ENCODE peak calls at places on chromosome X, in seven cellular contexts. One of them, this sample, is unnamed.

GRCh38 chrX:120457766-120458180 is 11.3 kb downstream of the LAMP2 start:
- DNase-seq in H1: no peak
- DNase-seq in GM12878: peak; percentile 12
- DNase-seq in HCT116: no peak
- DNase-seq in SK-N-SH: no peak
- DNase-seq in K562: peak; percentile 31
- DNase-seq in HepG2: no peak
- DNase-seq in this sample: no peak

GRCh38 chrX:43808231-43808630 is 74.0 kb downstream of the MAOB start:
- DNase-seq in H1: no peak
- DNase-seq in GM12878: no peak
- DNase-seq in HCT116: no peak
- DNase-seq in SK-N-SH: peak; percentile 8
- DNase-seq in K562: no peak
- DNase-seq in HepG2: no peak
- DNase-seq in this sample: no peak

GRCh38 chrX:11381464-11381863 is 88.3 kb downstream of the AMELX start:
- DNase-seq in H1: no peak
- DNase-seq in GM12878: peak; percentile 30
- DNase-seq in HCT116: peak; percentile 24
- DNase-seq in SK-N-SH: peak; percentile 20
- DNase-seq in K562: peak; percentile 84
- DNase-seq in HepG2: peak; percentile 25
- DNase-seq in this sample: peak; percentile 1

GRCh38 chrX:43963726-43964125 is 9.5 kb downstream of the NDP start:
- DNase-seq in H1: no peak
- DNase-seq in GM12878: no peak
- DNase-seq in HCT116: no peak
- DNase-seq in SK-N-SH: no peak
- DNase-seq in K562: no peak
- DNase-seq in HepG2: no peak
- DNase-seq in this sample: no peak

GRCh38 chrX:31209005-31209612 is 137.3 kb upstream of the FTHL17 start:
- DNase-seq in H1: no peak
- DNase-seq in GM12878: no peak
- DNase-seq in HCT116: no peak
- DNase-seq in SK-N-SH: no peak
- DNase-seq in K562: no peak
- DNase-seq in HepG2: no peak
- DNase-seq in this sample: no peak

GRCh38 chrX:38868941-38869378 is 67.7 kb downstream of the MID1IP1 start:
- DNase-seq in H1: no peak
- DNase-seq in GM12878: no peak
- DNase-seq in HCT116: no peak
- DNase-seq in SK-N-SH: no peak
- DNase-seq in K562: no peak
- DNase-seq in HepG2: no peak
- DNase-seq in this sample: no peak

GRCh38 chrX:71619193-71619592 is 882 bp upstream of the CXCR3 start:
- DNase-seq in H1: no peak
- DNase-seq in GM12878: no peak
- DNase-seq in HCT116: no peak
- DNase-seq in SK-N-SH: no peak
- DNase-seq in K562: no peak
- DNase-seq in HepG2: no peak
- DNase-seq in this sample: no peak

GRCh38 chrX:118448273-118448783 is 47.3 kb upstream of the DOCK11 start:
- DNase-seq in H1: no peak
- DNase-seq in GM12878: no peak
- DNase-seq in HCT116: no peak
- DNase-seq in SK-N-SH: no peak
- DNase-seq in K562: no peak
- DNase-seq in HepG2: no peak
- DNase-seq in this sample: no peak

GRCh38 chrX:118038614-118039365 is 77.8 kb downstream of the KLHL13 start:
- DNase-seq in H1: no peak
- DNase-seq in GM12878: no peak
- DNase-seq in HCT116: no peak
- DNase-seq in SK-N-SH: no peak
- DNase-seq in K562: no peak
- DNase-seq in HepG2: no peak
- DNase-seq in this sample: no peak

GRCh38 chrX:43860646-43861370 is 21.4 kb downstream of the MAOB start:
- DNase-seq in H1: no peak
- DNase-seq in GM12878: no peak
- DNase-seq in HCT116: peak; percentile 36
- DNase-seq in SK-N-SH: peak; percentile 20
- DNase-seq in K562: no peak
- DNase-seq in HepG2: peak; percentile 81
- DNase-seq in this sample: peak; percentile 81

GRCh38 chrX:44428989-44429627 is 85.6 kb upstream of the EFHC2 start:
- DNase-seq in H1: no peak
- DNase-seq in GM12878: no peak
- DNase-seq in HCT116: no peak
- DNase-seq in SK-N-SH: no peak
- DNase-seq in K562: peak; percentile 11
- DNase-seq in HepG2: peak; percentile 74
- DNase-seq in this sample: no peak

GRCh38 chrX:68599256-68600152 is 48.0 kb upstream of the STARD8 start:
- DNase-seq in H1: no peak
- DNase-seq in GM12878: no peak
- DNase-seq in HCT116: no peak
- DNase-seq in SK-N-SH: peak; percentile 15
- DNase-seq in K562: peak; percentile 29
- DNase-seq in HepG2: no peak
- DNase-seq in this sample: no peak

GRCh38 chrX:134734343-134735001 is 76.2 kb upstream of the PLAC1 start:
- DNase-seq in H1: no peak
- DNase-seq in GM12878: no peak
- DNase-seq in HCT116: no peak
- DNase-seq in SK-N-SH: peak; percentile 29
- DNase-seq in K562: no peak
- DNase-seq in HepG2: no peak
- DNase-seq in this sample: no peak

GRCh38 chrX:122475306-122475705 is 708.8 kb upstream of the GRIA3 start:
- DNase-seq in H1: no peak
- DNase-seq in GM12878: no peak
- DNase-seq in HCT116: no peak
- DNase-seq in SK-N-SH: no peak
- DNase-seq in K562: no peak
- DNase-seq in HepG2: no peak
- DNase-seq in this sample: no peak

DNA sequence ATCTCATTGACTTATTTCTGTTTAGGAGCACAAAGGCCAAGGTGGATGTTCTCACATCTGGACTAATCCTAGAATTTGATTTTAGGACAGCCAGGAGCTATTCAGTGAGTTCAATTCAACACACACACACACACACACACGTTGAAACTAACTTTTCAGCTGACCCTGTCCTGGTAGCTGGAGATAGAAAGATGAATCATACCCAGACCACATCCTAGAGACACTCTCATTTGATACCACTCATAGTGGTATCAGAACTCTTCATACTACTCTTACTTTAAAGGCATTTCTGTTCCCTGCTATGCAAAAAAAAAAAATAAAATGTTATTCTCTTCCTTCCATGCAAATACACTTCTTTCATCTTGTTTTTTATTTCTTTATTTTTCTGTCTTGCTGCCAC is 36.7 kb downstream of the KLF8 start:
- DNase-seq in H1: no peak
- DNase-seq in GM12878: no peak
- DNase-seq in HCT116: no peak
- DNase-seq in SK-N-SH: no peak
- DNase-seq in K562: no peak
- DNase-seq in HepG2: no peak
- DNase-seq in this sample: no peak
- TF ChIP-seq JUND in H1: no peak
- TF ChIP-seq JUND in GM12878: no peak
- TF ChIP-seq JUND in HCT116: no peak
- TF ChIP-seq JUND in SK-N-SH: no peak
- TF ChIP-seq JUND in K562: no peak
- TF ChIP-seq JUND in HepG2: no peak
- TF ChIP-seq JUND in this sample: no peak

DNA sequence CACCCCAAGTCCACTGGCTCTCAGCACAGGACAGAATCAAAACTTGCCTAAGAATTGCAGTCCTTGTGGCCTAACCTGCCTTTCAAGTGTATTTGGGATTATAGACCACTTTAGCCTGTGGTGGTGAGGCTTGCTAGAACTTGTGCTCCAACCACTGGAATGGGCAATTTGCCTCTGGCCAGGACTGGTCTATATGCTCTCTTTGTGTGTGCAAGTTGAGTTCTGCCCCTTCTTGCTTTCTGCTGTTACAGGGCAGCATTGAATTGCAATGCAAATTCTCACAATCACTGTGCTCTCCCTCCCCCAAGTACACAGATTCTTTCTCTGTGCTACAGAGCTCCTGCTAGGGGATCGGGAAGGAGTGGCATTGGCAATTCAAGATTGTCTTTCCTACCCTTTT is 233.6 kb upstream of the DIPK2B start:
- DNase-seq in H1: no peak
- DNase-seq in GM12878: no peak
- DNase-seq in HCT116: no peak
- DNase-seq in SK-N-SH: no peak
- DNase-seq in K562: no peak
- DNase-seq in HepG2: no peak
- DNase-seq in this sample: no peak
- TF ChIP-seq JUND in H1: no peak
- TF ChIP-seq JUND in GM12878: no peak
- TF ChIP-seq JUND in HCT116: no peak
- TF ChIP-seq JUND in SK-N-SH: no peak
- TF ChIP-seq JUND in K562: no peak
- TF ChIP-seq JUND in HepG2: no peak
- TF ChIP-seq JUND in this sample: no peak

DNA sequence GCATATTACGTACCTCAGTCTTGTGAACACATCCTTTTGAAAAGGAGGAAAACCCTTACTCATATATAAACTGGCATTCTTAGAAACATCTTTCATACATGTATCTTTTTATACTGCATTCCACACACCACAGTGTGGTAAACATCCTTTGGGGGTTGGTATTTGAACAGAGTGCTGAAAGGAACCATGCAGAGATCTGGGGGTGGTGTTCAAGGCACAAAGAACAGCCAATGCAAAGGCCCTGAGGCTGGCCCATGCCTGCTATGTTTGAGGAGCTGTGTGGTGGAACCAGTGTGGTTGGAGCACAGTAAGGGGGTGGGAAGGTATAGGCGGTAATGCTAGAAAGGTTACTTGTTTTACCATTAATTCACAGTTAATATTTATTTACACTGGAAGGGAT is 2.0 kb downstream of the ELK1 start:
- DNase-seq in H1: no peak
- DNase-seq in GM12878: no peak
- DNase-seq in HCT116: no peak
- DNase-seq in SK-N-SH: no peak
- DNase-seq in K562: no peak
- DNase-seq in HepG2: no peak
- DNase-seq in this sample: no peak
- TF ChIP-seq JUND in H1: no peak
- TF ChIP-seq JUND in GM12878: no peak
- TF ChIP-seq JUND in HCT116: no peak
- TF ChIP-seq JUND in SK-N-SH: no peak
- TF ChIP-seq JUND in K562: no peak
- TF ChIP-seq JUND in HepG2: no peak
- TF ChIP-seq JUND in this sample: no peak

GRCh38 chrX:40172169-40172979 is 74.6 kb upstream of the BCOR start:
- DNase-seq in H1: no peak
- DNase-seq in GM12878: no peak
- DNase-seq in HCT116: no peak
- DNase-seq in SK-N-SH: no peak
- DNase-seq in K562: peak; percentile 94
- DNase-seq in HepG2: no peak
- DNase-seq in this sample: peak; percentile 73
- TF ChIP-seq JUND in H1: no peak
- TF ChIP-seq JUND in GM12878: no peak
- TF ChIP-seq JUND in HCT116: no peak
- TF ChIP-seq JUND in SK-N-SH: no peak
- TF ChIP-seq JUND in K562: peak; percentile 62
- TF ChIP-seq JUND in HepG2: no peak
- TF ChIP-seq JUND in this sample: no peak

DNA sequence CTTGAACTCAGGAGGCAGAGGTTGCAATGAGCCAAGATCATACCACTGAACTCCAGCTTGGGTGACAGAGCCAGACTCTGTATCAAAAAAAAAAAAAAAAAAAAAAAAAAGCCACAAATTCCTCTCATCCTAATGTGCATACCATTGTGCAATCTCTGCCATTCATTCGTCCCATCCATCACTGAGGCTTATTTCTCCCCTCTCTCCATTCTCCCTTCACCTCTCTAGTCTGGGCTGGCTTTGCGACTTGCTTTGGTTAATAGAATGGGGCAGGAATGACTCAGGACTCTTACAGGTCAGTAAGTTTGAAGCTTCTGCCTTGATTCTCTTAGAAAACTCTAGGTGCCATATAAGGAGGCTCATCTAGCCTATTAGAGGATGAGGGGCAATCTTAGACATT is 60.3 kb upstream of the DDX3X start:
- DNase-seq in H1: no peak
- DNase-seq in GM12878: no peak
- DNase-seq in HCT116: no peak
- DNase-seq in SK-N-SH: no peak
- DNase-seq in K562: no peak
- DNase-seq in HepG2: no peak
- DNase-seq in this sample: no peak
- TF ChIP-seq JUND in H1: no peak
- TF ChIP-seq JUND in GM12878: no peak
- TF ChIP-seq JUND in HCT116: no peak
- TF ChIP-seq JUND in SK-N-SH: no peak
- TF ChIP-seq JUND in K562: no peak
- TF ChIP-seq JUND in HepG2: no peak
- TF ChIP-seq JUND in this sample: no peak

GRCh38 chrX:150834695-150835094 is 63.8 kb downstream of the CD99L2 start:
- DNase-seq in H1: no peak
- DNase-seq in GM12878: no peak
- DNase-seq in HCT116: no peak
- DNase-seq in SK-N-SH: no peak
- DNase-seq in K562: no peak
- DNase-seq in HepG2: no peak
- DNase-seq in this sample: no peak

GRCh38 chrX:150833454-150834056 is 64.9 kb downstream of the CD99L2 start:
- DNase-seq in H1: no peak
- DNase-seq in GM12878: no peak
- DNase-seq in HCT116: no peak
- DNase-seq in SK-N-SH: no peak
- DNase-seq in K562: no peak
- DNase-seq in HepG2: no peak
- DNase-seq in this sample: no peak

GRCh38 chrX:150831863-150832262 is 66.6 kb downstream of the CD99L2 start:
- DNase-seq in H1: no peak
- DNase-seq in GM12878: no peak
- DNase-seq in HCT116: no peak
- DNase-seq in SK-N-SH: no peak
- DNase-seq in K562: no peak
- DNase-seq in HepG2: no peak
- DNase-seq in this sample: no peak

GRCh38 chrX:150828785-150829184 is 69.7 kb downstream of the CD99L2 start:
- DNase-seq in H1: no peak
- DNase-seq in GM12878: no peak
- DNase-seq in HCT116: no peak
- DNase-seq in SK-N-SH: no peak
- DNase-seq in K562: no peak
- DNase-seq in HepG2: no peak
- DNase-seq in this sample: no peak
- TF ChIP-seq JUND in H1: no peak
- TF ChIP-seq JUND in GM12878: no peak
- TF ChIP-seq JUND in HCT116: no peak
- TF ChIP-seq JUND in SK-N-SH: no peak
- TF ChIP-seq JUND in K562: no peak
- TF ChIP-seq JUND in HepG2: no peak
- TF ChIP-seq JUND in this sample: no peak

This sample was measured in T47D.